ENCODE peak calls at places on chromosomes 7 and 10, in eight cellular contexts. O is H4; Q is WTC11; C is effector memory CD8-positive, alpha-beta T cell; P is Caki2; R is midbrain; J is uterus; Y is tibial artery. L is an unnamed sample.

GRCh38 chr7:67463983-67464382 is 467.4 kb downstream of the TYW1 start:
- DNase-seq in O (no peak), Q (no peak), C (no peak), P (no peak), R (peak; percentile 37), J (no peak), Y (no peak), L (no peak)

GRCh38 chr10:122516733-122517132 is 43.8 kb upstream of the DMBT1 start:
- DNase-seq in O (no peak), Q (no peak), C (no peak), P (no peak), R (peak; percentile 13), J (no peak), Y (no peak), L (no peak)

GRCh38 chr7:155316427-155317113 is 18.9 kb downstream of the INSIG1 start:
- DNase-seq in O (no peak), Q (no peak), C (no peak), P (no peak), R (no peak), J (no peak), Y (no peak), L (no peak)

GRCh38 chr7:112654322-112655216 is 135.6 kb downstream of the TMEM168 start:
- DNase-seq in O (peak; percentile 7), Q (no peak), C (no peak), P (no peak), R (no peak), J (no peak), Y (no peak), L (no peak)

GRCh38 chr7:23544913-23545354 is 13.2 kb upstream of the TRA2A start:
- DNase-seq in O (peak; percentile 86), Q (no peak), C (no peak), P (peak; percentile 66), R (no peak), J (no peak), Y (no peak), L (peak; percentile 45)

GRCh38 chr10:12501324-12501723 is 152.0 kb downstream of the CAMK1D start:
- DNase-seq in O (no peak), Q (no peak), C (no peak), P (no peak), R (no peak), J (no peak), Y (no peak), L (no peak)

GRCh38 chr10:79340646-79341244 is 6.5 kb upstream of the PPIF start:
- DNase-seq in O (no peak), Q (no peak), C (no peak), P (no peak), R (no peak), J (no peak), Y (no peak), L (no peak)

GRCh38 chr10:113473851-113474250 is 79.0 kb upstream of the HABP2 start:
- DNase-seq in O (peak; percentile 45), Q (no peak), C (no peak), P (no peak), R (no peak), J (no peak), Y (no peak), L (no peak)

GRCh38 chr10:114266521-114266920 is 27.5 kb downstream of the VWA2 start:
- DNase-seq in O (peak; percentile 91), Q (no peak), C (no peak), P (no peak), R (no peak), J (no peak), Y (no peak), L (no peak)

GRCh38 chr10:132064771-132065437 is 842 bp upstream of the JAKMIP3 start:
- DNase-seq in O (no peak), Q (no peak), C (no peak), P (no peak), R (peak; percentile 33), J (no peak), Y (no peak), L (no peak)

GRCh38 chr10:78931333-78932083 is 137.3 kb upstream of the ZMIZ1 start:
- DNase-seq in O (peak; percentile 35), Q (no peak), C (no peak), P (peak; percentile 90), R (no peak), J (peak; percentile 80), Y (peak; percentile 79), L (no peak)

GRCh38 chr10:102421645-102422585 is 1.3 kb downstream of the FBXL15 start:
- DNase-seq in O (no peak), Q (peak; percentile 55), C (no peak), P (peak; percentile 44), R (no peak), J (no peak), Y (no peak), L (peak; percentile 52)

GRCh38 chr7:42930889-42931288 is 1.1 kb downstream of the PSMA2 start:
- DNase-seq in O (no peak), Q (no peak), C (no peak), P (no peak), R (no peak), J (no peak), Y (no peak), L (no peak)

GRCh38 chr10:968546-969199 is 19.6 kb upstream of the GTPBP4 start:
- DNase-seq in O (no peak), Q (no peak), C (no peak), P (no peak), R (no peak), J (no peak), Y (no peak), L (no peak)

GRCh38 chr7:15555385-15555859 is 6.4 kb downstream of the AGMO start:
- DNase-seq in O (no peak), Q (no peak), C (no peak), P (peak; percentile 36), R (peak; percentile 69), J (no peak), Y (no peak), L (no peak)

GRCh38 chr7:93160410-93160809 is 12.2 kb upstream of the SAMD9L start:
- DNase-seq in O (no peak), Q (no peak), C (no peak), P (no peak), R (no peak), J (no peak), Y (no peak), L (no peak)

GRCh38 chr7:121398246-121398645 is 2.1 kb upstream of the FAM3C start:
- DNase-seq in O (no peak), Q (no peak), C (no peak), P (peak; percentile 67), R (peak; percentile 28), J (no peak), Y (no peak), L (peak; percentile 43)

GRCh38 chr7:118202056-118202455 is 18.1 kb downstream of the LSM8 start:
- DNase-seq in O (no peak), Q (no peak), C (no peak), P (no peak), R (no peak), J (no peak), Y (no peak), L (no peak)

GRCh38 chr10:24128066-24128751 is 80.7 kb upstream of the KIAA1217 start:
- DNase-seq in O (no peak), Q (no peak), C (no peak), P (no peak), R (no peak), J (no peak), Y (no peak), L (peak; percentile 83)

GRCh38 chr7:97004931-97005763 is at the start of gene DLX6:
- DNase-seq in O (peak; percentile 98), Q (peak; percentile 90), C (no peak), P (peak; percentile 79), R (no peak), J (peak; percentile 61), Y (no peak), L (peak; percentile 95)

GRCh38 chr7:96337519-96337918 is 15.6 kb upstream of the SLC25A13 start:
- DNase-seq in O (no peak), Q (no peak), C (no peak), P (no peak), R (no peak), J (no peak), Y (peak; percentile 30), L (no peak)

GRCh38 chr7:134943785-134944400 is 42.4 kb upstream of the AGBL3 start:
- DNase-seq in O (peak; percentile 23), Q (no peak), C (no peak), P (peak; percentile 34), R (peak; percentile 62), J (no peak), Y (no peak), L (peak; percentile 23)

GRCh38 chr10:60646966-60647796 is 131.1 kb upstream of the CDK1 start:
- DNase-seq in O (peak; percentile 51), Q (no peak), C (peak; percentile 39), P (peak; percentile 30), R (peak; percentile 68), J (no peak), Y (no peak), L (peak; percentile 57)

GRCh38 chr10:47268696-47269095 is 31.3 kb upstream of the GDF10 start:
- DNase-seq in O (no peak), Q (no peak), C (no peak), P (no peak), R (no peak), J (no peak), Y (no peak), L (no peak)

GRCh38 chr10:119139464-119140067 is 25.9 kb downstream of the SFXN4 start:
- DNase-seq in O (peak; percentile 35), Q (peak; percentile 46), C (peak; percentile 25), P (no peak), R (no peak), J (no peak), Y (no peak), L (peak; percentile 53)

GRCh38 chr10:59337254-59337653 is 25.1 kb downstream of the FAM13C start:
- DNase-seq in O (peak; percentile 23), Q (no peak), C (no peak), P (no peak), R (peak; percentile 81), J (peak; percentile 25), Y (peak; percentile 37), L (peak; percentile 16)

GRCh38 chr7:44080118-44080517 is 2.2 kb downstream of the POLM start:
- DNase-seq in O (no peak), Q (no peak), C (no peak), P (no peak), R (no peak), J (no peak), Y (no peak), L (no peak)

GRCh38 chr7:28686418-28686800 is 271.7 kb downstream of the TRIL start:
- DNase-seq in O (peak; percentile 77), Q (peak; percentile 28), C (no peak), P (no peak), R (peak; percentile 70), J (peak; percentile 34), Y (no peak), L (peak; percentile 80)

L was measured in neural progenitor cell.